ENCODE peak calls at places on chromosomes 4 and X, in seven cellular contexts. One of them, this sample, is unnamed.

GRCh38 chrX:41333744-41333993 is 293 bp upstream of the DDX3X start:
- DNase-seq in left ventricle myocardium inferior: no peak
- DNase-seq in GM12864: peak
- DNase-seq in body of pancreas: no peak
- DNase-seq in upper lobe of right lung: no peak
- DNase-seq in thoracic aorta: peak
- DNase-seq in CD4-positive, alpha-beta T cell: peak
- DNase-seq in this sample: no peak

GRCh38 chr4:186650401-186651180 is 73.1 kb downstream of the FAT1 start:
- DNase-seq in left ventricle myocardium inferior: no peak
- DNase-seq in GM12864: no peak
- DNase-seq in upper lobe of right lung: no peak
- DNase-seq in CD4-positive, alpha-beta T cell: no peak
- DNase-seq in thoracic aorta: no peak
- DNase-seq in body of pancreas: no peak
- DNase-seq in this sample: no peak

GRCh38 chrX:108312938-108313337 is 125.3 kb downstream of the COL4A6 start:
- DNase-seq in CD4-positive, alpha-beta T cell: no peak
- DNase-seq in GM12864: no peak
- DNase-seq in thoracic aorta: no peak
- DNase-seq in body of pancreas: no peak
- DNase-seq in left ventricle myocardium inferior: peak
- DNase-seq in upper lobe of right lung: no peak
- DNase-seq in this sample: peak

GRCh38 chr4:82713856-82714255 is 84.7 kb downstream of the SCD5 start:
- DNase-seq in left ventricle myocardium inferior: no peak
- DNase-seq in upper lobe of right lung: no peak
- DNase-seq in GM12864: no peak
- DNase-seq in body of pancreas: no peak
- DNase-seq in thoracic aorta: no peak
- DNase-seq in CD4-positive, alpha-beta T cell: no peak
- DNase-seq in this sample: no peak

GRCh38 chr4:173371292-173372192 is 788 bp downstream of the SAP30 start:
- DNase-seq in left ventricle myocardium inferior: peak
- DNase-seq in body of pancreas: peak
- DNase-seq in GM12864: no peak
- DNase-seq in upper lobe of right lung: peak
- DNase-seq in thoracic aorta: peak
- DNase-seq in CD4-positive, alpha-beta T cell: peak
- DNase-seq in this sample: peak

GRCh38 chr4:139777757-139778156 is 112.1 kb downstream of the MGST2 start:
- DNase-seq in GM12864: no peak
- DNase-seq in left ventricle myocardium inferior: no peak
- DNase-seq in upper lobe of right lung: no peak
- DNase-seq in body of pancreas: no peak
- DNase-seq in thoracic aorta: no peak
- DNase-seq in CD4-positive, alpha-beta T cell: no peak
- DNase-seq in this sample: no peak

GRCh38 chr4:123553279-123553678 is 156.7 kb downstream of the SPRY1 start:
- DNase-seq in thoracic aorta: no peak
- DNase-seq in left ventricle myocardium inferior: no peak
- DNase-seq in CD4-positive, alpha-beta T cell: no peak
- DNase-seq in upper lobe of right lung: no peak
- DNase-seq in body of pancreas: no peak
- DNase-seq in GM12864: no peak
- DNase-seq in this sample: no peak

GRCh38 chrX:22165732-22166457 is 106.8 kb upstream of the CBLL2 start:
- DNase-seq in left ventricle myocardium inferior: no peak
- DNase-seq in body of pancreas: no peak
- DNase-seq in upper lobe of right lung: no peak
- DNase-seq in CD4-positive, alpha-beta T cell: no peak
- DNase-seq in GM12864: no peak
- DNase-seq in thoracic aorta: no peak
- DNase-seq in this sample: no peak

GRCh38 chr4:53932784-53933183 is 131.6 kb downstream of the CHIC2 start:
- DNase-seq in CD4-positive, alpha-beta T cell: no peak
- DNase-seq in upper lobe of right lung: no peak
- DNase-seq in thoracic aorta: no peak
- DNase-seq in GM12864: no peak
- DNase-seq in body of pancreas: no peak
- DNase-seq in left ventricle myocardium inferior: no peak
- DNase-seq in this sample: no peak

GRCh38 chr4:65367306-65367705 is 303.0 kb downstream of the EPHA5 start:
- DNase-seq in thoracic aorta: no peak
- DNase-seq in CD4-positive, alpha-beta T cell: no peak
- DNase-seq in left ventricle myocardium inferior: no peak
- DNase-seq in upper lobe of right lung: no peak
- DNase-seq in body of pancreas: no peak
- DNase-seq in GM12864: no peak
- DNase-seq in this sample: no peak

GRCh38 chr4:150867148-150867547 is 147.9 kb downstream of the LRBA start:
- DNase-seq in upper lobe of right lung: no peak
- DNase-seq in body of pancreas: no peak
- DNase-seq in CD4-positive, alpha-beta T cell: no peak
- DNase-seq in thoracic aorta: no peak
- DNase-seq in GM12864: peak
- DNase-seq in left ventricle myocardium inferior: no peak
- DNase-seq in this sample: no peak

GRCh38 chrX:40300286-40300890 is 202.6 kb upstream of the BCOR start:
- DNase-seq in CD4-positive, alpha-beta T cell: no peak
- DNase-seq in body of pancreas: no peak
- DNase-seq in left ventricle myocardium inferior: no peak
- DNase-seq in thoracic aorta: no peak
- DNase-seq in upper lobe of right lung: no peak
- DNase-seq in GM12864: no peak
- DNase-seq in this sample: no peak

GRCh38 chr4:159235779-159236368 is 133.0 kb downstream of the RAPGEF2 start:
- DNase-seq in CD4-positive, alpha-beta T cell: no peak
- DNase-seq in body of pancreas: no peak
- DNase-seq in left ventricle myocardium inferior: no peak
- DNase-seq in thoracic aorta: no peak
- DNase-seq in GM12864: no peak
- DNase-seq in upper lobe of right lung: no peak
- DNase-seq in this sample: no peak

GRCh38 chrX:154458116-154458953 is at the start of gene PLXNA3:
- DNase-seq in upper lobe of right lung: peak
- DNase-seq in left ventricle myocardium inferior: peak
- DNase-seq in CD4-positive, alpha-beta T cell: peak
- DNase-seq in body of pancreas: peak
- DNase-seq in GM12864: no peak
- DNase-seq in thoracic aorta: no peak
- DNase-seq in this sample: no peak

GRCh38 chr4:15495621-15496020 is 25.9 kb downstream of the CC2D2A start:
- DNase-seq in left ventricle myocardium inferior: no peak
- DNase-seq in thoracic aorta: no peak
- DNase-seq in body of pancreas: no peak
- DNase-seq in GM12864: no peak
- DNase-seq in upper lobe of right lung: no peak
- DNase-seq in CD4-positive, alpha-beta T cell: no peak
- DNase-seq in this sample: no peak

GRCh38 chr4:25351777-25352421 is 25.2 kb upstream of the ANAPC4 start:
- DNase-seq in body of pancreas: no peak
- DNase-seq in thoracic aorta: no peak
- DNase-seq in upper lobe of right lung: no peak
- DNase-seq in GM12864: no peak
- DNase-seq in CD4-positive, alpha-beta T cell: no peak
- DNase-seq in left ventricle myocardium inferior: no peak
- DNase-seq in this sample: no peak

GRCh38 chrX:153876112-153876491 is 9.9 kb downstream of the L1CAM start:
- DNase-seq in body of pancreas: no peak
- DNase-seq in upper lobe of right lung: no peak
- DNase-seq in thoracic aorta: no peak
- DNase-seq in left ventricle myocardium inferior: no peak
- DNase-seq in GM12864: no peak
- DNase-seq in CD4-positive, alpha-beta T cell: no peak
- DNase-seq in this sample: no peak

GRCh38 chrX:9842541-9842940 is 56.3 kb downstream of the SHROOM2 start:
- DNase-seq in GM12864: no peak
- DNase-seq in upper lobe of right lung: no peak
- DNase-seq in body of pancreas: no peak
- DNase-seq in left ventricle myocardium inferior: no peak
- DNase-seq in thoracic aorta: no peak
- DNase-seq in CD4-positive, alpha-beta T cell: no peak
- DNase-seq in this sample: no peak

DNA sequence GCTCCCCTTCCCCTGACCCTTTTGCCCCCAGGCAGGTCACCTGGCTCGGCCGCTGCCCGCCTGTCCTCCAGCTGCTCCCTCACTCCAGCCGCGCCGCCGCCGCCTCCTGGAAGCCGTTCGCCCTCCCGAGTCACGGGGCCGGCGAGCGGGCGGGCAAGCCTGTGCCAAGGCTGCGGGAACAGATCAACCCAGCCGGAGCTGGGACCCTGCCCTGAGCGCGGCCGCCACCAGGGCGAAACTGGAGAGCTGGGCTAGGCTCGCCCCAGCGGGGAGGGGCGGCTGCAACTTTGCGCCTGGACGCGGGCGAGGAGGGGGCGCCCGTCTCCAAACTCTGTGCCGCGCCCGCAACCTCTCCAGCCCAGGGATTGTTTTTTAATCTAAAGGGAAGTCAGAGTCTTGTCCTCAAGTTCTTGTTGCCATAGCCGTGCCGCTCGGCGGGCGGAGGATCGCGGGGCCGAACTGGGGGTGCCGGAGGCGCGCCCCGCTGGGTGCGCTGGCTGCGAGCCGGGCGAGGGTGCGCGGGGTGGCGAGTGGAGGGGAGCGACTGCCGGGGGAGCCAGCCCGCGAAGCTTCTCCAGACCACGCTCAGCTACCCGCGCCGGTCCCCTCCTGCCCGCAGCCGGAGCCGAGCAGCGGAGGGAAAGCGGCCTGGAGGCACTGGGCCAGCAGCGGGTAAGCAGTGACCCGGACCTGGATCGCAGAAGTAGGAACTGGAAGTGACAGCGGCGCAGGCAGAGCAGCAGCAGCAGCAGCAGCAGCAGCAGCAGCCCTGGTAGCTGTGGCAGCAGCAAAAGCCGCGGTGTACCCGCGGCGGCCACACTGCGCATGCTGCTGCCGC is 13.4 kb downstream of the ARHGEF6 start:
- DNase-seq in body of pancreas: peak
- DNase-seq in thoracic aorta: no peak
- DNase-seq in upper lobe of right lung: peak
- DNase-seq in left ventricle myocardium inferior: peak
- DNase-seq in CD4-positive, alpha-beta T cell: peak
- DNase-seq in GM12864: peak
- DNase-seq in this sample: peak
- TF ChIP-seq CTCF in body of pancreas: peak
- TF ChIP-seq CTCF in thoracic aorta: peak
- TF ChIP-seq CTCF in upper lobe of right lung: no peak
- TF ChIP-seq CTCF in left ventricle myocardium inferior: peak
- TF ChIP-seq CTCF in CD4-positive, alpha-beta T cell: no peak
- TF ChIP-seq CTCF in GM12864: peak
- TF ChIP-seq CTCF in this sample: peak

DNA sequence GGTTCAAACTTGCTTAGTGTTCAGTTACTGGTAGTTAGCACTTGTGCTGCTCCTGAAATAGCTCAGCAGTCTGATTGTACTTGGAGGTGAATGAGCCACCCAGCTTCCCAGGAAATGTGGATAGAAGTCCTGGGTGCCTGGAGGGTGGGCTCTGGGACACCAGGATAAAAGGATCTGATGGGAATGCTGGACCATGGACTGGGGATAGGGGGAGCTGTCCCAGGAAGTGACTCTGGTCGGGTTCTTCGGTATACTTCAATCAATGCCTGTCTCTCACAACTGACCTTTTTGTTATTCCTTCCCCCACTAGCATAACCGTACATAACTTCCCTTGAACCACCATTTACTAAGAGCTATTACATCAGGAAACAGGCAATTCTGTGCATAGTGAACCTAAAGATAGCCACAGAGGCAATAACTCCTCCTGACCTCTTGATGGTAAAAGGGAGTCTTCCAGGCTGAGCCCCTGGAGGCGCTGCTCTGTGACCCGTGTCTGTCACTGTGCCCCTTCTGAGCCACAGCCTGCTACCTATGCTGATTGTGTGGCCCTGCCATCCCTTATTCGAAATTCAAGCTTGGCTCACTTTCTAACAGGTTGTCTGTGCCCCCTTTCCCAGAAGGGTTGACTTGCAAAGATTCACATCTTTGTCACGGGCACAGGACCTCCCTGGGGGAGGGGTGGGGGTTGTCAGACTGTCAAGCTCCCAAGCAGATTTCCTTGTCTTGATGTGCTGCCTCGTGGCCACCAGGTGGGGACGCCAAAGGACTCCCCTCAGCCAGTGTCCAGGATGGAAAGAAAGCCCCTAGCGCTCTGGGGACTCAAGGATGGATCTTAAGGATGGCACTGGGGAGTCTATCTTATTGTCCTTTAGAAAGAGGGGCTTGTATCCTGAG is 24.5 kb upstream of the WDR1 start:
- DNase-seq in upper lobe of right lung: no peak
- DNase-seq in GM12864: no peak
- DNase-seq in thoracic aorta: no peak
- DNase-seq in body of pancreas: no peak
- DNase-seq in left ventricle myocardium inferior: no peak
- DNase-seq in CD4-positive, alpha-beta T cell: no peak
- DNase-seq in this sample: no peak
- TF ChIP-seq CTCF in upper lobe of right lung: no peak
- TF ChIP-seq CTCF in GM12864: peak
- TF ChIP-seq CTCF in thoracic aorta: no peak
- TF ChIP-seq CTCF in body of pancreas: no peak
- TF ChIP-seq CTCF in left ventricle myocardium inferior: no peak
- TF ChIP-seq CTCF in CD4-positive, alpha-beta T cell: no peak
- TF ChIP-seq CTCF in this sample: no peak

GRCh38 chrX:110358548-110358947 is at the start of gene RTL9:
- DNase-seq in thoracic aorta: no peak
- DNase-seq in body of pancreas: no peak
- DNase-seq in GM12864: no peak
- DNase-seq in upper lobe of right lung: no peak
- DNase-seq in CD4-positive, alpha-beta T cell: no peak
- DNase-seq in left ventricle myocardium inferior: no peak
- DNase-seq in this sample: no peak

GRCh38 chrX:110363241-110363640 is 4.6 kb downstream of the RTL9 start:
- DNase-seq in CD4-positive, alpha-beta T cell: no peak
- DNase-seq in GM12864: no peak
- DNase-seq in upper lobe of right lung: no peak
- DNase-seq in thoracic aorta: no peak
- DNase-seq in body of pancreas: no peak
- DNase-seq in left ventricle myocardium inferior: no peak
- DNase-seq in this sample: no peak

GRCh38 chrX:110359273-110359672 is 625 bp downstream of the RTL9 start:
- DNase-seq in GM12864: no peak
- DNase-seq in upper lobe of right lung: no peak
- DNase-seq in body of pancreas: no peak
- DNase-seq in CD4-positive, alpha-beta T cell: no peak
- DNase-seq in thoracic aorta: no peak
- DNase-seq in left ventricle myocardium inferior: no peak
- DNase-seq in this sample: no peak
- TF ChIP-seq CTCF in GM12864: no peak
- TF ChIP-seq CTCF in upper lobe of right lung: no peak
- TF ChIP-seq CTCF in body of pancreas: no peak
- TF ChIP-seq CTCF in CD4-positive, alpha-beta T cell: no peak
- TF ChIP-seq CTCF in thoracic aorta: no peak
- TF ChIP-seq CTCF in left ventricle myocardium inferior: no peak
- TF ChIP-seq CTCF in this sample: no peak

DNA sequence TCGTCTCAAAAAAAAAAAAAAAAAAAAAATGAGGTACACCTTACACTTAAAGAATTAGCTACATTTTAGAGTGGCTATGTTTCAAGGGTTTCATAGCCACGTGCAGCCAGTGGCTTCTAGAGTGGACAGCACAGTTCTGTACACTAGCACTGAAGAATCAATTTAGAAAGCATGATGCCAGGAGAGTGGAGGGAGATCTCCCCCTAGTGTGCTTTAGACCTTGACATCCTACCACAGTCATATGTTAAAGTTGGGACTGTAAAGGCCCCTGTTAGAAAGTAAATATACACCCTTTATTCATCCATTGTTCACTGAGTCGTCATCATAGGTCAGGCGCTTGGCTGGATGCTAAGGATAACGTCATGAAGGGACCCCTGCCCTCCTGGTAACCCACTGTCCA is 179.4 kb downstream of the QDPR start:
- DNase-seq in CD4-positive, alpha-beta T cell: no peak
- DNase-seq in thoracic aorta: no peak
- DNase-seq in upper lobe of right lung: no peak
- DNase-seq in GM12864: no peak
- DNase-seq in left ventricle myocardium inferior: no peak
- DNase-seq in body of pancreas: no peak
- DNase-seq in this sample: no peak
- TF ChIP-seq CTCF in CD4-positive, alpha-beta T cell: no peak
- TF ChIP-seq CTCF in thoracic aorta: no peak
- TF ChIP-seq CTCF in upper lobe of right lung: no peak
- TF ChIP-seq CTCF in GM12864: no peak
- TF ChIP-seq CTCF in left ventricle myocardium inferior: no peak
- TF ChIP-seq CTCF in body of pancreas: no peak
- TF ChIP-seq CTCF in this sample: no peak

This sample was measured in breast epithelium.